ENCODE peak calls at places on chromosomes 1 and 21, in seven cellular contexts. N is right cardiac atrium; M is neural progenitor cell; R is heart left ventricle; W is naive thymus-derived CD4-positive, alpha-beta T cell; X is Karpas-422; Y is left ventricle myocardium inferior. V is an unnamed sample.

GRCh38 chr1:212973899-212974298 is 23.6 kb downstream of the VASH2 start:
- DNase-seq in X (no peak), Y (no peak), R (no peak), N (no peak), W (no peak), M (no peak), V (no peak)

GRCh38 chr1:247316590-247317197 is 15.0 kb downstream of the ZNF496 start:
- DNase-seq in W (no peak), Y (no peak), N (no peak), R (no peak), X (no peak), M (no peak), V (no peak)

GRCh38 chr1:235176486-235176885 is 15.4 kb upstream of the RBM34 start:
- DNase-seq in Y (no peak), R (no peak), N (no peak), M (no peak), X (no peak), W (no peak), V (no peak)

GRCh38 chr1:17251246-17251645 is 2.3 kb downstream of the PADI3 start:
- DNase-seq in R (no peak), W (no peak), N (no peak), Y (no peak), X (no peak), M (no peak), V (no peak)

GRCh38 chr1:198660341-198661056 is 21.7 kb downstream of the PTPRC start:
- DNase-seq in M (no peak), W (no peak), N (no peak), Y (no peak), R (no peak), X (peak; percentile 53), V (no peak)

GRCh38 chr1:216905781-216906180 is 182.6 kb upstream of the ESRRG start:
- DNase-seq in R (no peak), X (no peak), M (no peak), W (no peak), Y (no peak), N (no peak), V (no peak)

GRCh38 chr1:27316860-27317259 is 5.1 kb upstream of the TMEM222 start:
- DNase-seq in X (no peak), Y (no peak), M (no peak), R (no peak), N (no peak), W (no peak), V (no peak)

GRCh38 chr21:36909423-36909822 is 57.0 kb downstream of the HLCS start:
- DNase-seq in X (no peak), N (no peak), R (no peak), Y (no peak), M (no peak), W (no peak), V (no peak)

GRCh38 chr1:39360726-39361125 is 130.7 kb upstream of the BMP8A start:
- DNase-seq in N (no peak), M (no peak), R (no peak), W (no peak), X (no peak), Y (no peak), V (no peak)

GRCh38 chr1:43405219-43405875 is 15.6 kb downstream of the SZT2 start:
- DNase-seq in X (no peak), M (no peak), Y (no peak), N (no peak), W (no peak), R (no peak), V (no peak)

GRCh38 chr1:44276006-44276405 is 62.7 kb downstream of the DMAP1 start:
- DNase-seq in Y (no peak), X (peak; percentile 87), R (no peak), W (no peak), N (no peak), M (no peak), V (peak; percentile 10)

GRCh38 chr1:145964328-145965118 is at the start of the genes ANKRD34A and POLR3GL:
- DNase-seq in X (peak; percentile 99), W (peak; percentile 89), M (peak; percentile 93), R (peak; percentile 96), Y (peak; percentile 96), N (peak; percentile 97), V (peak; percentile 65)

GRCh38 chr21:42056468-42056867 is 14.6 kb upstream of the UMODL1 start:
- DNase-seq in W (no peak), M (no peak), N (no peak), R (no peak), X (no peak), Y (no peak), V (no peak)

GRCh38 chr1:183131166-183131565 is 54.9 kb upstream of the LAMC2 start:
- DNase-seq in X (no peak), M (no peak), Y (no peak), R (no peak), N (no peak), W (no peak), V (peak; percentile 62)

GRCh38 chr1:149849246-149849946 is 50.0 kb upstream of the BOLA1 start:
- DNase-seq in M (peak; percentile 26), R (no peak), X (peak; percentile 44), N (no peak), W (no peak), Y (no peak), V (no peak)
- H3K27ac ChIP-seq in M (peak overlapping the region; percentile 68), R (no peak overlapping the region), X (no peak overlapping the region), N (no peak overlapping the region), W (peak overlapping the region; percentile 79), Y (peak overlapping the region; percentile 70), V (peak overlapping the region; percentile 82)

DNA sequence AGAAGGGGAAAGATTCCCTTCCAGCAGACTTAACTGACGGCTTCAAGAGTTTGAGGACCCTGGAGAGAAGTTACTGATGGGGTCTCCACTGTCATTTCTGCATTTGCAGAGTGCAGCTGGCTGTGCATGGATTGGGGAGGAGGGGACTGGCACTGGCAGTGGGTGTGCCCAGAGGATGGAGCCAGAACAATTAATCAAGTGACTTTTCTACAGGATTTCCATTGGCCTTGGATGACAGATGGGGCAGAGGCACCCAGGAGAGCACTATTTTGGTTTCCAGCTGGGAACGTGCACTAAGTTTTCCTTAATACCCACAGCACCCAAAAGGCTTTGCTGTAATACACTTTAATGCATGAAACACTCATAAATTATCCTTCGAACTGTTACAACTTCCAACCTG is 1.3 kb downstream of the NGF start:
- DNase-seq in N (no peak), M (no peak), Y (no peak), R (no peak), X (no peak), W (no peak), V (no peak)
- H3K27ac ChIP-seq in N (no peak overlapping the region), M (no peak overlapping the region), Y (peak overlapping the region; percentile 88), R (peak overlapping the region; percentile 79), X (no peak overlapping the region), W (no peak overlapping the region), V (no peak overlapping the region)

GRCh38 chr1:33319186-33319948 is 1.5 kb downstream of the A3GALT2 start:
- DNase-seq in X (no peak), W (no peak), N (no peak), Y (no peak), M (no peak), R (no peak), V (no peak)

GRCh38 chr1:33316601-33317000 is 4.3 kb downstream of the A3GALT2 start:
- DNase-seq in M (no peak), W (no peak), Y (no peak), X (no peak), N (no peak), R (no peak), V (no peak)

GRCh38 chr1:33319949-33320618 is 814 bp downstream of the A3GALT2 start:
- DNase-seq in X (no peak), N (no peak), M (no peak), R (no peak), Y (no peak), W (no peak), V (no peak)

GRCh38 chr1:33317354-33317753 is 3.5 kb downstream of the A3GALT2 start:
- DNase-seq in Y (no peak), N (no peak), R (no peak), X (no peak), M (no peak), W (no peak), V (no peak)

GRCh38 chr1:33317946-33318345 is 3.0 kb downstream of the A3GALT2 start:
- DNase-seq in X (no peak), W (no peak), M (no peak), N (no peak), Y (no peak), R (no peak), V (no peak)
- H3K27ac ChIP-seq in X (no peak overlapping the region), W (no peak overlapping the region), M (no peak overlapping the region), N (no peak overlapping the region), Y (no peak overlapping the region), R (no peak overlapping the region), V (no peak overlapping the region)

GRCh38 chr1:202037706-202038296 is 27.4 kb downstream of the ELF3 start:
- DNase-seq in M (no peak), Y (no peak), N (no peak), X (no peak), W (no peak), R (no peak), V (no peak)
- H3K27ac ChIP-seq in M (no peak overlapping the region), Y (no peak overlapping the region), N (no peak overlapping the region), X (no peak overlapping the region), W (no peak overlapping the region), R (no peak overlapping the region), V (no peak overlapping the region)

DNA sequence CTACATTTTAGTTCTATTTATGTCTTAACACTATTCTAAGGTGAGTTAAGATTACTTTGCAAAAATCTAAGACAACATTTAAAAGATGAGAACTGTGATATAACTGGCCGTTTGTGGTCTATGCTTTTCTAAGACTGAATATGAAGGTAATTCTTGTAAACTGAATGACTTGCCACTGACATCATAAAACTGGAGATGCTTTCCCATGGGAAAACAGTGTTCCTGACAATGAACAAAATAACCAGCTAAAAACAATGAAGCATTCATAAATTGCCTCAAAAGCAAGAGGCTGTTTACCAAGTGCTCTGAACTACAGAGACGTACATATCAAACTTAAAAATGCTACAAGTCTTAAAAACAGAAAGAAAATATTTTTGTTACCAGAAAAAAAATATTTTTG is 54.7 kb downstream of the APP start:
- DNase-seq in X (no peak), R (no peak), N (no peak), W (no peak), Y (no peak), M (no peak), V (no peak)
- H3K27ac ChIP-seq in X (no peak overlapping the region), R (peak overlapping the region; percentile 72), N (no peak overlapping the region), W (no peak overlapping the region), Y (peak overlapping the region; percentile 84), M (no peak overlapping the region), V (peak overlapping the region; percentile 92)

DNA sequence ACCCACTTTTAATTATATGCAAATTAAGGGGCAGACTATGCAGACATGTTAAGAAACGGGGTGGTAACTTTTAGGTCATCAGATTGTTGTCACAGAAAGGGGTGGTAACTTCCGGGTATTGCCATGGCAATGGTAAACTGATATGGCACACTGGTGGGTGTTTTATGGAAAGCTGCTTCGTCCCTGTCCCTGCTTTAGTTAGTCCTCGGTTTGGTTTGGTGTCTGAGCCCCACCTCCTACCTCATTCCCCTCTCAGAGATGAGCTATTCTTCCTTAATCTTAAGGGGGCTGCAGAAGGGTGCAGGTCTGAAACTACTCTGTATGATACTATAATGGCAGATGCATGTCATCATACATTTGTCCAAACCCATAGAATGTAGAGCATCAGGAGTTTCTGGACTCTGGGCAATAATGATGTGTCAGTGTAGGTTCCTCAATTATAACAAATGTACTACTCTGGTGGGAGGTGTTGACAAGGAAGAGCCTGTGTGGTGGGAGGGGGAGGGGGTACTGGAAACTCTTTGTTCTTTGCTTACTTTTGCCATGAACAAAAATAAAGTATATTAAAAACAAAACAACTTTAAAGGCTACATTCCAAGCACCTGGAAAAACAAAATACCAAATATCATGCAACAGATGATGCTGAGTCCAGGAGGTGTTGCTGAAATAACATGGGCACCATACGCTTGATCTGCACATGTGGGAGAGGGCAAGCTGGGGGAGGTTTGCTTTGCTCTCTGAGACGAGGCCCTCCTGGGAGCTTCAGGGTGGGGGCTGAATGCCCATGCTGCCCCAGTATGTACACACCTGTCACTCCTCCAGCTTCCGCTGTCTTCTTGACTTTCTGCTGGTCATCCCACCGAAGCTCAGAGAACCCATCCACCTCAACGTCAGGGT is 6.2 kb downstream of the PARP1 start:
- DNase-seq in X (peak; percentile 89), N (no peak), W (no peak), Y (no peak), M (no peak), R (no peak), V (no peak)
- H3K27ac ChIP-seq in X (peak overlapping the region; percentile 25), N (no peak overlapping the region), W (no peak overlapping the region), Y (peak overlapping the region; percentile 83), M (no peak overlapping the region), R (peak overlapping the region; percentile 70), V (no peak overlapping the region)